ENCODE peak calls at places on chromosomes 2 and 18, in eight cellular contexts. One of them, this sample, is unnamed.

GRCh38 chr2:12091201-12091806 is 344.9 kb downstream of the LPIN1 start:
- DNase-seq in neuronal stem cell: no peak
- DNase-seq in fibroblast of lung: no peak
- DNase-seq in activated T-helper 9 cell treated with anti-CD3 and anti-CD28 coated beads, Interleukin-2, amount 50 U/mL, for 16 hours: no peak
- DNase-seq in endothelial cell: no peak
- DNase-seq in GM12865: no peak
- DNase-seq in left cardiac atrium: no peak
- DNase-seq in H9: no peak
- DNase-seq in this sample: no peak

GRCh38 chr2:88350641-88351601 is 101.6 kb downstream of the FOXI3 start:
- DNase-seq in neuronal stem cell: peak
- DNase-seq in GM12865: peak
- DNase-seq in activated T-helper 9 cell treated with anti-CD3 and anti-CD28 coated beads, Interleukin-2, amount 50 U/mL, for 16 hours: peak
- DNase-seq in endothelial cell: peak
- DNase-seq in H9: peak
- DNase-seq in fibroblast of lung: peak
- DNase-seq in left cardiac atrium: peak
- DNase-seq in this sample: peak

GRCh38 chr2:173395567-173396351 is 41.1 kb downstream of the CDCA7 start:
- DNase-seq in H9: no peak
- DNase-seq in endothelial cell: no peak
- DNase-seq in fibroblast of lung: no peak
- DNase-seq in left cardiac atrium: no peak
- DNase-seq in GM12865: peak
- DNase-seq in neuronal stem cell: no peak
- DNase-seq in activated T-helper 9 cell treated with anti-CD3 and anti-CD28 coated beads, Interleukin-2, amount 50 U/mL, for 16 hours: no peak
- DNase-seq in this sample: no peak

GRCh38 chr2:94982661-94983060 is 42.8 kb upstream of the MAL start:
- DNase-seq in activated T-helper 9 cell treated with anti-CD3 and anti-CD28 coated beads, Interleukin-2, amount 50 U/mL, for 16 hours: no peak
- DNase-seq in H9: no peak
- DNase-seq in fibroblast of lung: no peak
- DNase-seq in endothelial cell: no peak
- DNase-seq in neuronal stem cell: no peak
- DNase-seq in GM12865: no peak
- DNase-seq in left cardiac atrium: no peak
- DNase-seq in this sample: no peak

GRCh38 chr2:159614534-159615186 is 1.7 kb downstream of the BAZ2B start:
- DNase-seq in neuronal stem cell: no peak
- DNase-seq in GM12865: no peak
- DNase-seq in H9: no peak
- DNase-seq in activated T-helper 9 cell treated with anti-CD3 and anti-CD28 coated beads, Interleukin-2, amount 50 U/mL, for 16 hours: no peak
- DNase-seq in fibroblast of lung: no peak
- DNase-seq in endothelial cell: no peak
- DNase-seq in left cardiac atrium: no peak
- DNase-seq in this sample: no peak

GRCh38 chr2:8658064-8658862 is 23.6 kb upstream of the ID2 start:
- DNase-seq in left cardiac atrium: no peak
- DNase-seq in GM12865: no peak
- DNase-seq in neuronal stem cell: no peak
- DNase-seq in H9: no peak
- DNase-seq in fibroblast of lung: no peak
- DNase-seq in endothelial cell: no peak
- DNase-seq in activated T-helper 9 cell treated with anti-CD3 and anti-CD28 coated beads, Interleukin-2, amount 50 U/mL, for 16 hours: no peak
- DNase-seq in this sample: no peak

GRCh38 chr18:79941473-79942119 is 9.9 kb downstream of the SLC66A2 start:
- DNase-seq in left cardiac atrium: no peak
- DNase-seq in neuronal stem cell: no peak
- DNase-seq in GM12865: no peak
- DNase-seq in activated T-helper 9 cell treated with anti-CD3 and anti-CD28 coated beads, Interleukin-2, amount 50 U/mL, for 16 hours: no peak
- DNase-seq in fibroblast of lung: no peak
- DNase-seq in H9: peak
- DNase-seq in endothelial cell: no peak
- DNase-seq in this sample: no peak

GRCh38 chr2:19649785-19650380 is 251.9 kb downstream of the TTC32 start:
- DNase-seq in neuronal stem cell: no peak
- DNase-seq in H9: no peak
- DNase-seq in fibroblast of lung: peak
- DNase-seq in endothelial cell: no peak
- DNase-seq in activated T-helper 9 cell treated with anti-CD3 and anti-CD28 coated beads, Interleukin-2, amount 50 U/mL, for 16 hours: no peak
- DNase-seq in GM12865: no peak
- DNase-seq in left cardiac atrium: peak
- DNase-seq in this sample: no peak

GRCh38 chr2:24754985-24755690 is 38.1 kb downstream of the PTRHD1 start:
- DNase-seq in fibroblast of lung: no peak
- DNase-seq in neuronal stem cell: no peak
- DNase-seq in GM12865: no peak
- DNase-seq in activated T-helper 9 cell treated with anti-CD3 and anti-CD28 coated beads, Interleukin-2, amount 50 U/mL, for 16 hours: no peak
- DNase-seq in left cardiac atrium: no peak
- DNase-seq in endothelial cell: no peak
- DNase-seq in H9: no peak
- DNase-seq in this sample: no peak

GRCh38 chr18:21853020-21853419 is 112.4 kb downstream of the MIB1 start:
- DNase-seq in fibroblast of lung: peak
- DNase-seq in activated T-helper 9 cell treated with anti-CD3 and anti-CD28 coated beads, Interleukin-2, amount 50 U/mL, for 16 hours: no peak
- DNase-seq in left cardiac atrium: no peak
- DNase-seq in endothelial cell: no peak
- DNase-seq in GM12865: peak
- DNase-seq in neuronal stem cell: no peak
- DNase-seq in H9: no peak
- DNase-seq in this sample: no peak

GRCh38 chr2:186570587-186570986 is 19.3 kb upstream of the ITGAV start:
- DNase-seq in H9: no peak
- DNase-seq in left cardiac atrium: no peak
- DNase-seq in endothelial cell: no peak
- DNase-seq in fibroblast of lung: peak
- DNase-seq in neuronal stem cell: no peak
- DNase-seq in activated T-helper 9 cell treated with anti-CD3 and anti-CD28 coated beads, Interleukin-2, amount 50 U/mL, for 16 hours: no peak
- DNase-seq in GM12865: no peak
- DNase-seq in this sample: no peak

GRCh38 chr2:182144780-182145170 is 159.1 kb downstream of the PPP1R1C start:
- DNase-seq in H9: no peak
- DNase-seq in endothelial cell: no peak
- DNase-seq in GM12865: no peak
- DNase-seq in activated T-helper 9 cell treated with anti-CD3 and anti-CD28 coated beads, Interleukin-2, amount 50 U/mL, for 16 hours: no peak
- DNase-seq in fibroblast of lung: peak
- DNase-seq in left cardiac atrium: peak
- DNase-seq in neuronal stem cell: no peak
- DNase-seq in this sample: no peak

GRCh38 chr2:200385063-200385635 is 78.7 kb downstream of the SPATS2L start:
- DNase-seq in activated T-helper 9 cell treated with anti-CD3 and anti-CD28 coated beads, Interleukin-2, amount 50 U/mL, for 16 hours: no peak
- DNase-seq in endothelial cell: no peak
- DNase-seq in GM12865: no peak
- DNase-seq in left cardiac atrium: no peak
- DNase-seq in neuronal stem cell: no peak
- DNase-seq in fibroblast of lung: no peak
- DNase-seq in H9: no peak
- DNase-seq in this sample: no peak

GRCh38 chr2:230208576-230208975 is 11.2 kb downstream of the SP110 start:
- DNase-seq in H9: no peak
- DNase-seq in endothelial cell: no peak
- DNase-seq in activated T-helper 9 cell treated with anti-CD3 and anti-CD28 coated beads, Interleukin-2, amount 50 U/mL, for 16 hours: no peak
- DNase-seq in GM12865: no peak
- DNase-seq in left cardiac atrium: no peak
- DNase-seq in neuronal stem cell: no peak
- DNase-seq in fibroblast of lung: no peak
- DNase-seq in this sample: no peak

GRCh38 chr18:63869851-63870250 is 17.7 kb upstream of the SERPINB2 start:
- DNase-seq in H9: no peak
- DNase-seq in neuronal stem cell: no peak
- DNase-seq in left cardiac atrium: no peak
- DNase-seq in activated T-helper 9 cell treated with anti-CD3 and anti-CD28 coated beads, Interleukin-2, amount 50 U/mL, for 16 hours: no peak
- DNase-seq in fibroblast of lung: no peak
- DNase-seq in endothelial cell: no peak
- DNase-seq in GM12865: no peak
- DNase-seq in this sample: no peak

GRCh38 chr18:35252466-35252865 is 11.6 kb downstream of the ZNF397 start:
- DNase-seq in activated T-helper 9 cell treated with anti-CD3 and anti-CD28 coated beads, Interleukin-2, amount 50 U/mL, for 16 hours: no peak
- DNase-seq in fibroblast of lung: no peak
- DNase-seq in endothelial cell: no peak
- DNase-seq in GM12865: no peak
- DNase-seq in left cardiac atrium: no peak
- DNase-seq in neuronal stem cell: no peak
- DNase-seq in H9: no peak
- DNase-seq in this sample: no peak

GRCh38 chr18:79379931-79380815 is 15.6 kb upstream of the NFATC1 start:
- DNase-seq in endothelial cell: no peak
- DNase-seq in neuronal stem cell: no peak
- DNase-seq in H9: no peak
- DNase-seq in GM12865: no peak
- DNase-seq in left cardiac atrium: no peak
- DNase-seq in activated T-helper 9 cell treated with anti-CD3 and anti-CD28 coated beads, Interleukin-2, amount 50 U/mL, for 16 hours: no peak
- DNase-seq in fibroblast of lung: no peak
- DNase-seq in this sample: no peak

GRCh38 chr2:180359522-180360282 is 352.6 kb upstream of the CWC22 start:
- DNase-seq in endothelial cell: no peak
- DNase-seq in GM12865: peak
- DNase-seq in activated T-helper 9 cell treated with anti-CD3 and anti-CD28 coated beads, Interleukin-2, amount 50 U/mL, for 16 hours: no peak
- DNase-seq in left cardiac atrium: no peak
- DNase-seq in fibroblast of lung: no peak
- DNase-seq in H9: peak
- DNase-seq in neuronal stem cell: no peak
- DNase-seq in this sample: no peak

GRCh38 chr2:44934962-44935853 is 6.3 kb upstream of the SIX3 start:
- DNase-seq in activated T-helper 9 cell treated with anti-CD3 and anti-CD28 coated beads, Interleukin-2, amount 50 U/mL, for 16 hours: no peak
- DNase-seq in endothelial cell: no peak
- DNase-seq in left cardiac atrium: no peak
- DNase-seq in GM12865: no peak
- DNase-seq in fibroblast of lung: no peak
- DNase-seq in H9: peak
- DNase-seq in neuronal stem cell: no peak
- DNase-seq in this sample: no peak